ENCODE peak calls at places on chromosomes 5 and 9, in five cellular contexts. Z is mammary epithelial cell, Y is fibroblast of lung, H is keratinocyte, V is IMR-90. U is an unnamed sample.

GRCh38 chr5:167867281-167867680 is 424.2 kb upstream of the WWC1 start:
- DNase-seq in Z (no peak), Y (no peak), H (no peak), V (no peak), U (no peak)

GRCh38 chr5:10338996-10339903 is 14.2 kb upstream of the MARCHF6 start:
- DNase-seq in Z (no peak), Y (peak; percentile 59), H (no peak), V (no peak), U (no peak)

GRCh38 chr9:104961238-104961637 is 33.3 kb upstream of the ABCA1 start:
- DNase-seq in Z (peak; percentile 71), Y (peak; percentile 58), H (peak; percentile 56), V (peak; percentile 83), U (peak; percentile 53)

GRCh38 chr9:128933731-128934130 is 12.9 kb downstream of the PHYHD1 start:
- DNase-seq in Z (no peak), Y (no peak), H (no peak), V (no peak), U (no peak)

GRCh38 chr9:123933401-123933800 is 3.5 kb upstream of the DENND1A start:
- DNase-seq in Z (peak; percentile 66), Y (peak; percentile 86), H (peak; percentile 19), V (peak; percentile 79), U (peak; percentile 88)

GRCh38 chr9:129889936-129890717 is 54.9 kb downstream of the USP20 start:
- DNase-seq in Z (no peak), Y (no peak), H (no peak), V (no peak), U (no peak)

GRCh38 chr9:27665121-27665520 is 91.8 kb upstream of the C9orf72 start:
- DNase-seq in Z (no peak), Y (no peak), H (no peak), V (no peak), U (no peak)

GRCh38 chr5:124755565-124755964 is 9.1 kb upstream of the ZNF608 start:
- DNase-seq in Z (no peak), Y (peak; percentile 50), H (no peak), V (no peak), U (no peak)

GRCh38 chr9:92763721-92764380 is 782 bp downstream of the BICD2 start:
- DNase-seq in Z (no peak), Y (peak; percentile 23), H (no peak), V (no peak), U (no peak)

GRCh38 chr5:146068136-146068717 is 37.1 kb downstream of the PLAC8L1 start:
- DNase-seq in Z (no peak), Y (no peak), H (no peak), V (no peak), U (no peak)

GRCh38 chr5:32805966-32806626 is 95.0 kb downstream of the NPR3 start:
- DNase-seq in Z (peak; percentile 48), Y (peak; percentile 77), H (no peak), V (peak; percentile 94), U (no peak)

GRCh38 chr9:109769250-109769649 is 10.7 kb upstream of the PALM2AKAP2 start:
- DNase-seq in Z (no peak), Y (peak; percentile 84), H (no peak), V (no peak), U (no peak)

GRCh38 chr9:123715258-123715657 is 214.7 kb downstream of the DENND1A start:
- DNase-seq in Z (peak; percentile 7), Y (no peak), H (no peak), V (no peak), U (no peak)

GRCh38 chr9:115391166-115391825 is 273.3 kb upstream of the TNC start:
- DNase-seq in Z (no peak), Y (no peak), H (no peak), V (peak; percentile 28), U (no peak)

GRCh38 chr9:137390553-137391410 is 32.2 kb downstream of the EXD3 start:
- DNase-seq in Z (no peak), Y (no peak), H (no peak), V (no peak), U (no peak)

GRCh38 chr5:143271431-143271830 is 132.1 kb downstream of the NR3C1 start:
- DNase-seq in Z (no peak), Y (no peak), H (no peak), V (no peak), U (no peak)

GRCh38 chr9:136827794-136828473 is 14.3 kb upstream of the AJM1 start:
- DNase-seq in Z (no peak), Y (no peak), H (no peak), V (no peak), U (no peak)

GRCh38 chr5:143913008-143913752 is 101.2 kb downstream of the HMHB1 start:
- DNase-seq in Z (peak; percentile 93), Y (peak; percentile 91), H (peak; percentile 58), V (peak; percentile 91), U (no peak)

GRCh38 chr9:89437772-89438171 is 60.1 kb downstream of the SEMA4D start:
- DNase-seq in Z (no peak), Y (no peak), H (no peak), V (no peak), U (no peak)

GRCh38 chr5:149284501-149284900 is 12.8 kb downstream of the AFAP1L1 start:
- DNase-seq in Z (peak; percentile 40), Y (no peak), H (no peak), V (peak; percentile 54), U (no peak)

GRCh38 chr5:117892360-117892759 is 1096.0 kb downstream of the DTWD2 start:
- DNase-seq in Z (no peak), Y (no peak), H (no peak), V (no peak), U (no peak)

GRCh38 chr9:130183133-130183762 is 11.0 kb downstream of the NCS1 start:
- DNase-seq in Z (peak; percentile 35), Y (peak; percentile 81), H (no peak), V (peak; percentile 71), U (peak; percentile 64)

GRCh38 chr9:70125621-70126020 is 82.0 kb downstream of the MAMDC2 start:
- DNase-seq in Z (peak; percentile 71), Y (no peak), H (no peak), V (no peak), U (no peak)

GRCh38 chr9:114782586-114782985 is 23.3 kb downstream of the TNFSF15 start:
- DNase-seq in Z (no peak), Y (no peak), H (no peak), V (no peak), U (no peak)

GRCh38 chr9:107249131-107249533 is 33.9 kb upstream of the RAD23B start:
- DNase-seq in Z (peak; percentile 68), Y (peak; percentile 31), H (no peak), V (peak; percentile 46), U (peak; percentile 95)

GRCh38 chr5:53003144-53003543 is 14.0 kb downstream of the ITGA2 start:
- DNase-seq in Z (no peak), Y (no peak), H (no peak), V (no peak), U (no peak)

GRCh38 chr9:76591256-76591950 is 132.4 kb downstream of the GCNT1 start:
- DNase-seq in Z (no peak), Y (peak; percentile 51), H (no peak), V (peak; percentile 6), U (no peak)

GRCh38 chr9:130112244-130113151 is 58.8 kb downstream of the GPR107 start:
- DNase-seq in Z (no peak), Y (peak; percentile 43), H (no peak), V (peak; percentile 27), U (no peak)

GRCh38 chr5:89309268-89309667 is 426.3 kb upstream of the MEF2C start:
- DNase-seq in Z (peak; percentile 77), Y (no peak), H (peak; percentile 32), V (no peak), U (no peak)

GRCh38 chr5:14266171-14266570 is 123.0 kb downstream of the TRIO start:
- DNase-seq in Z (no peak), Y (peak; percentile 49), H (no peak), V (no peak), U (no peak)
- H4K20me1 ChIP-seq in Z (no peaks in the 10 kb centered on the region), Y (no peaks in the 10 kb centered on the region), H (no peaks in the 10 kb centered on the region), V (peaks cover 71% of the 10 kb centered on the region), U (peaks cover 5% of the 10 kb centered on the region)

GRCh38 chr5:378301-378891 is 56.9 kb downstream of the AHRR start:
- DNase-seq in Z (no peak), Y (peak; percentile 80), H (no peak), V (peak; percentile 88), U (no peak)
- H3K27ac ChIP-seq in Z (no peak overlapping the region), Y (peak overlapping the region; percentile 88), H (no peak overlapping the region), V (peak overlapping the region; percentile 94), U (no peak overlapping the region)

DNA sequence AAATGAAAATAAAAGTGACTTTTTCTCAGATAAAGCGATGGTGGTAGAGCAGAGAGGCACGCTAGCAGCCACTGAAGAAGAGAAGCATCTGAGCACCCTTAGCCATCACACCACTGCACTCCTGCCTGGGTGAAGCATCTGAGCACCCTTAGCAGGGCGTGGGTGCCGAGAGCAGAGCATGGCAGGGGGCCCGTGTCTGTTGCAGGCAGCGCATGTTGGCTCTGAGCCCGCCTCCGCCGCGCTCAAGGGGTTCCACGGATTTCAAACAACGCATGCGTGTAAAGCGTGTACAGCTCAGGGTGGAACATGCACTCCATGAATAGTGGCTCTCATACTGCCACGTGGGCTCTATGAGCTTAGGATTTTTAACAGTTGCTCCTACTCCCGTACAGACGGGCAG is 12.0 kb downstream of the LRRC14B start:
- DNase-seq in Z (no peak), Y (no peak), H (no peak), V (no peak), U (no peak)
- H4K20me1 ChIP-seq in Z (no peaks in the 10 kb centered on the region), Y (no peaks in the 10 kb centered on the region), H (no peaks in the 10 kb centered on the region), V (peaks cover 22% of the 10 kb centered on the region), U (peaks cover 38% of the 10 kb centered on the region)

DNA sequence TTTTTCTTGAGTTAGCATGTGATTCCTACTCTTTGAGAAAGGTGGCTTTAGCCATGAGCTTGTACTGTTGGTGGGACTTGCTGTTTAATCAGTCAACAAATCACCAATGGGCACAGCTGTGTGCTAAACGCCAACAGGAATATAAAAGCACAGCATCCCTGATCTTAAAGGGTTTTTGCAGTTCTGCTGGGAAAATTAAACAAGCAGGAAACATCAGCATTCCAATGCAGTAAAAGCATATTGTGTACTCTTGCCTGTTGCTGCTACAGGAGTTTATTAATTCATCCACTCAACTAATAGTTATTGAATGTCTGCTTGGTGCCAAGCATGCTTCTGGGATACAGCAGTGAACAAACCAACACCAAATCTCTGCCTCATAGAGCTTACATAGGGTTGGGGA is 27.4 kb upstream of the F2RL1 start:
- DNase-seq in Z (no peak), Y (peak; percentile 53), H (no peak), V (peak; percentile 65), U (no peak)
- H3K27ac ChIP-seq in Z (peak overlapping the region; percentile 94), Y (peak overlapping the region; percentile 92), H (peak overlapping the region; percentile 96), V (peak overlapping the region; percentile 81), U (peak overlapping the region; percentile 94)

GRCh38 chr5:179346875-179347274 is 1.6 kb upstream of the ADAMTS2 start:
- DNase-seq in Z (no peak), Y (no peak), H (no peak), V (no peak), U (no peak)

GRCh38 chr5:179348833-179349232 is 3.6 kb upstream of the ADAMTS2 start:
- DNase-seq in Z (no peak), Y (no peak), H (no peak), V (no peak), U (no peak)

GRCh38 chr5:179348011-179348530 is 2.8 kb upstream of the ADAMTS2 start:
- DNase-seq in Z (no peak), Y (no peak), H (no peak), V (no peak), U (no peak)

GRCh38 chr5:179346401-179346800 is 1.1 kb upstream of the ADAMTS2 start:
- DNase-seq in Z (no peak), Y (peak; percentile 15), H (no peak), V (no peak), U (no peak)

GRCh38 chr5:179347581-179347980 is 2.3 kb upstream of the ADAMTS2 start:
- DNase-seq in Z (no peak), Y (no peak), H (no peak), V (no peak), U (no peak)
- H4K20me1 ChIP-seq in Z (no peaks in the 10 kb centered on the region), Y (no peaks in the 10 kb centered on the region), H (no peaks in the 10 kb centered on the region), V (peaks cover 12% of the 10 kb centered on the region), U (no peaks in the 10 kb centered on the region)